ENCODE peak calls at places on chromosomes 7 and 10, in seven cellular contexts. One of them, this sample, is unnamed.

GRCh38 chr7:123994449-123994848 is 38.4 kb downstream of the TMEM229A start:
- DNase-seq in GM23248: no peak
- DNase-seq in hepatocyte: no peak
- DNase-seq in gastrocnemius medialis: no peak
- DNase-seq in uterus: no peak
- DNase-seq in astrocyte: no peak
- DNase-seq in mesenchymal stem cell: no peak
- DNase-seq in this sample: no peak

GRCh38 chr7:99116151-99116550 is 27.8 kb downstream of the SMURF1 start:
- DNase-seq in astrocyte: no peak
- DNase-seq in mesenchymal stem cell: no peak
- DNase-seq in gastrocnemius medialis: no peak
- DNase-seq in GM23248: no peak
- DNase-seq in uterus: no peak
- DNase-seq in hepatocyte: no peak
- DNase-seq in this sample: no peak

GRCh38 chr7:138338361-138338760 is 121.7 kb upstream of the TRIM24 start:
- DNase-seq in astrocyte: peak; percentile 46
- DNase-seq in GM23248: no peak
- DNase-seq in mesenchymal stem cell: no peak
- DNase-seq in hepatocyte: no peak
- DNase-seq in gastrocnemius medialis: no peak
- DNase-seq in uterus: peak; percentile 60
- DNase-seq in this sample: no peak

GRCh38 chr10:69093933-69094332 is 6.0 kb downstream of the SRGN start:
- DNase-seq in mesenchymal stem cell: no peak
- DNase-seq in gastrocnemius medialis: no peak
- DNase-seq in uterus: no peak
- DNase-seq in hepatocyte: no peak
- DNase-seq in GM23248: peak; percentile 44
- DNase-seq in astrocyte: no peak
- DNase-seq in this sample: no peak

GRCh38 chr10:29377333-29377961 is 88.6 kb downstream of the LYZL1 start:
- DNase-seq in hepatocyte: peak; percentile 53
- DNase-seq in astrocyte: no peak
- DNase-seq in gastrocnemius medialis: no peak
- DNase-seq in GM23248: peak; percentile 64
- DNase-seq in uterus: no peak
- DNase-seq in mesenchymal stem cell: peak; percentile 33
- DNase-seq in this sample: no peak

GRCh38 chr10:33939892-33940291 is 605.4 kb upstream of the NRP1 start:
- DNase-seq in uterus: no peak
- DNase-seq in mesenchymal stem cell: no peak
- DNase-seq in GM23248: no peak
- DNase-seq in gastrocnemius medialis: no peak
- DNase-seq in hepatocyte: no peak
- DNase-seq in astrocyte: no peak
- DNase-seq in this sample: no peak

GRCh38 chr7:150351587-150352194 is 10.3 kb upstream of the RARRES2 start:
- DNase-seq in GM23248: peak; percentile 64
- DNase-seq in astrocyte: no peak
- DNase-seq in gastrocnemius medialis: no peak
- DNase-seq in hepatocyte: no peak
- DNase-seq in uterus: no peak
- DNase-seq in mesenchymal stem cell: no peak
- DNase-seq in this sample: no peak

GRCh38 chr7:106365252-106366005 is 80.6 kb upstream of the NAMPT start:
- DNase-seq in uterus: no peak
- DNase-seq in GM23248: no peak
- DNase-seq in astrocyte: no peak
- DNase-seq in gastrocnemius medialis: no peak
- DNase-seq in mesenchymal stem cell: no peak
- DNase-seq in hepatocyte: peak; percentile 48
- DNase-seq in this sample: no peak

GRCh38 chr10:8670461-8670860 is 616.0 kb downstream of the GATA3 start:
- DNase-seq in astrocyte: no peak
- DNase-seq in hepatocyte: no peak
- DNase-seq in uterus: no peak
- DNase-seq in GM23248: no peak
- DNase-seq in mesenchymal stem cell: no peak
- DNase-seq in gastrocnemius medialis: no peak
- DNase-seq in this sample: no peak

GRCh38 chr7:169165-169853 is 23.1 kb upstream of the FAM20C start:
- DNase-seq in astrocyte: no peak
- DNase-seq in GM23248: no peak
- DNase-seq in uterus: no peak
- DNase-seq in gastrocnemius medialis: no peak
- DNase-seq in mesenchymal stem cell: no peak
- DNase-seq in hepatocyte: no peak
- DNase-seq in this sample: no peak

GRCh38 chr10:133278577-133279265 is 2.1 kb upstream of the ADAM8 start:
- DNase-seq in hepatocyte: peak; percentile 83
- DNase-seq in gastrocnemius medialis: no peak
- DNase-seq in uterus: no peak
- DNase-seq in mesenchymal stem cell: peak; percentile 67
- DNase-seq in astrocyte: peak; percentile 71
- DNase-seq in GM23248: no peak
- DNase-seq in this sample: peak; percentile 87

GRCh38 chr10:67861750-67862460 is 22.6 kb upstream of the SIRT1 start:
- DNase-seq in mesenchymal stem cell: no peak
- DNase-seq in astrocyte: no peak
- DNase-seq in gastrocnemius medialis: no peak
- DNase-seq in GM23248: no peak
- DNase-seq in hepatocyte: no peak
- DNase-seq in uterus: no peak
- DNase-seq in this sample: no peak

GRCh38 chr7:151719031-151719894 is 157.7 kb downstream of the PRKAG2 start:
- DNase-seq in mesenchymal stem cell: no peak
- DNase-seq in uterus: no peak
- DNase-seq in astrocyte: no peak
- DNase-seq in gastrocnemius medialis: no peak
- DNase-seq in hepatocyte: no peak
- DNase-seq in GM23248: no peak
- DNase-seq in this sample: no peak

GRCh38 chr10:112565434-112566053 is 118.5 kb downstream of the VTI1A start:
- DNase-seq in gastrocnemius medialis: no peak
- DNase-seq in uterus: peak; percentile 23
- DNase-seq in astrocyte: peak; percentile 37
- DNase-seq in mesenchymal stem cell: peak; percentile 81
- DNase-seq in GM23248: peak; percentile 81
- DNase-seq in hepatocyte: peak; percentile 81
- DNase-seq in this sample: no peak

GRCh38 chr10:34297551-34298370 is 517.3 kb downstream of the PARD3 start:
- DNase-seq in astrocyte: peak; percentile 8
- DNase-seq in gastrocnemius medialis: no peak
- DNase-seq in GM23248: no peak
- DNase-seq in uterus: no peak
- DNase-seq in hepatocyte: peak; percentile 49
- DNase-seq in mesenchymal stem cell: no peak
- DNase-seq in this sample: no peak

GRCh38 chr10:111151595-111151994 is 74.8 kb downstream of the ADRA2A start:
- DNase-seq in GM23248: no peak
- DNase-seq in hepatocyte: no peak
- DNase-seq in uterus: no peak
- DNase-seq in gastrocnemius medialis: no peak
- DNase-seq in mesenchymal stem cell: no peak
- DNase-seq in astrocyte: no peak
- DNase-seq in this sample: no peak

GRCh38 chr7:128221929-128222403 is 19.1 kb upstream of the LEP start:
- DNase-seq in astrocyte: peak; percentile 74
- DNase-seq in hepatocyte: peak; percentile 25
- DNase-seq in uterus: no peak
- DNase-seq in GM23248: peak; percentile 91
- DNase-seq in mesenchymal stem cell: no peak
- DNase-seq in gastrocnemius medialis: no peak
- DNase-seq in this sample: no peak

GRCh38 chr7:151498495-151498894 is 21.2 kb downstream of the RHEB start:
- DNase-seq in uterus: no peak
- DNase-seq in mesenchymal stem cell: no peak
- DNase-seq in GM23248: no peak
- DNase-seq in hepatocyte: no peak
- DNase-seq in gastrocnemius medialis: no peak
- DNase-seq in astrocyte: no peak
- DNase-seq in this sample: no peak

GRCh38 chr7:88927-89921 is 103.1 kb upstream of the FAM20C start:
- DNase-seq in hepatocyte: peak; percentile 66
- DNase-seq in mesenchymal stem cell: peak; percentile 95
- DNase-seq in gastrocnemius medialis: no peak
- DNase-seq in uterus: peak; percentile 48
- DNase-seq in astrocyte: peak; percentile 98
- DNase-seq in GM23248: peak; percentile 97
- DNase-seq in this sample: peak; percentile 93

GRCh38 chr10:80464557-80465466 is 10.7 kb downstream of the TSPAN14 start:
- DNase-seq in hepatocyte: no peak
- DNase-seq in uterus: peak; percentile 31
- DNase-seq in GM23248: peak; percentile 63
- DNase-seq in astrocyte: peak; percentile 43
- DNase-seq in gastrocnemius medialis: no peak
- DNase-seq in mesenchymal stem cell: no peak
- DNase-seq in this sample: no peak
- H3K27ac ChIP-seq in hepatocyte: peak overlapping the region; percentile 45
- H3K27ac ChIP-seq in uterus: peak overlapping the region; percentile 83
- H3K27ac ChIP-seq in GM23248: no peak overlapping the region
- H3K27ac ChIP-seq in astrocyte: peak overlapping the region; percentile 61
- H3K27ac ChIP-seq in gastrocnemius medialis: peak overlapping the region; percentile 68
- H3K27ac ChIP-seq in mesenchymal stem cell: peak overlapping the region; percentile 81
- H3K27ac ChIP-seq in this sample: no peak overlapping the region

DNA sequence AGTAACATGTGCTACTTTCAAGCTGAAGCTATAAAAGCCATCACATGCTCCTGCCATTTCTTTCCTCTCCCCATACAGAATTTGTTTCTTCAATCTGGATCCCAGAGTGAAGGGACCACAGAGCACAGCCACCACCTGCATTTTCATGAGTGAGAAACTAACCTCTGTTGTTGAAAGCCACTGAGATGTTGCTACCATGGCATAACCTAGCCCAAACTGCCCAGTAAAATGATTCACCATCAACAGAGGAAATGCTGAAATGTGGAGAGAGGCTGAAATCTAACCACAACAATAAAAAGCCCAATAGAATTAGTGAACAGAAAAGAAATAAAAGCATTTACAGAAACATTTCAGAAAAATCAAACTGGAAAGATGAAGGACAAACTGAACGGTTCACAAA is 125.2 kb downstream of the AMPH start:
- DNase-seq in uterus: no peak
- DNase-seq in GM23248: peak; percentile 70
- DNase-seq in mesenchymal stem cell: no peak
- DNase-seq in gastrocnemius medialis: no peak
- DNase-seq in astrocyte: no peak
- DNase-seq in hepatocyte: no peak
- DNase-seq in this sample: no peak
- H3K4me3 ChIP-seq in uterus: no peak overlapping the region
- H3K4me3 ChIP-seq in GM23248: peak overlapping the region; percentile 54
- H3K4me3 ChIP-seq in mesenchymal stem cell: no peak overlapping the region
- H3K4me3 ChIP-seq in gastrocnemius medialis: no peak overlapping the region
- H3K4me3 ChIP-seq in astrocyte: no peak overlapping the region
- H3K4me3 ChIP-seq in hepatocyte: no peak overlapping the region
- H3K4me3 ChIP-seq in this sample: no peak overlapping the region

GRCh38 chr7:91653257-91653656 is 227.2 kb downstream of the MTERF1 start:
- DNase-seq in GM23248: no peak
- DNase-seq in gastrocnemius medialis: no peak
- DNase-seq in hepatocyte: no peak
- DNase-seq in mesenchymal stem cell: no peak
- DNase-seq in astrocyte: peak; percentile 42
- DNase-seq in uterus: no peak
- DNase-seq in this sample: no peak

GRCh38 chr7:91659096-91659495 is 221.4 kb downstream of the MTERF1 start:
- DNase-seq in gastrocnemius medialis: no peak
- DNase-seq in mesenchymal stem cell: no peak
- DNase-seq in uterus: no peak
- DNase-seq in GM23248: no peak
- DNase-seq in hepatocyte: no peak
- DNase-seq in astrocyte: peak; percentile 7
- DNase-seq in this sample: no peak

GRCh38 chr7:91657386-91658120 is 222.9 kb downstream of the MTERF1 start:
- DNase-seq in uterus: no peak
- DNase-seq in mesenchymal stem cell: peak; percentile 1
- DNase-seq in hepatocyte: no peak
- DNase-seq in astrocyte: peak; percentile 99
- DNase-seq in GM23248: peak; percentile 86
- DNase-seq in gastrocnemius medialis: no peak
- DNase-seq in this sample: no peak

GRCh38 chr7:91655656-91656055 is 224.8 kb downstream of the MTERF1 start:
- DNase-seq in GM23248: no peak
- DNase-seq in uterus: no peak
- DNase-seq in astrocyte: peak; percentile 79
- DNase-seq in gastrocnemius medialis: no peak
- DNase-seq in hepatocyte: no peak
- DNase-seq in mesenchymal stem cell: no peak
- DNase-seq in this sample: no peak

GRCh38 chr7:91656486-91657237 is 223.8 kb downstream of the MTERF1 start:
- DNase-seq in hepatocyte: peak; percentile 25
- DNase-seq in gastrocnemius medialis: no peak
- DNase-seq in uterus: no peak
- DNase-seq in GM23248: peak; percentile 93
- DNase-seq in astrocyte: peak; percentile 84
- DNase-seq in mesenchymal stem cell: no peak
- DNase-seq in this sample: peak; percentile 78
- H3K27ac ChIP-seq in hepatocyte: no peak overlapping the region
- H3K27ac ChIP-seq in gastrocnemius medialis: no peak overlapping the region
- H3K27ac ChIP-seq in uterus: no peak overlapping the region
- H3K27ac ChIP-seq in GM23248: peak overlapping the region; percentile 79
- H3K27ac ChIP-seq in astrocyte: no peak overlapping the region
- H3K27ac ChIP-seq in mesenchymal stem cell: no peak overlapping the region
- H3K27ac ChIP-seq in this sample: no peak overlapping the region

GRCh38 chr10:3887885-3888476 is 103.0 kb upstream of the KLF6 start:
- DNase-seq in uterus: peak; percentile 61
- DNase-seq in hepatocyte: peak; percentile 77
- DNase-seq in mesenchymal stem cell: peak; percentile 99
- DNase-seq in gastrocnemius medialis: peak; percentile 32
- DNase-seq in astrocyte: peak; percentile 95
- DNase-seq in GM23248: peak; percentile 97
- DNase-seq in this sample: peak; percentile 87

GRCh38 chr10:3886191-3886590 is 101.2 kb upstream of the KLF6 start:
- DNase-seq in gastrocnemius medialis: no peak
- DNase-seq in GM23248: peak; percentile 86
- DNase-seq in uterus: peak; percentile 69
- DNase-seq in hepatocyte: peak; percentile 67
- DNase-seq in astrocyte: peak; percentile 55
- DNase-seq in mesenchymal stem cell: peak; percentile 84
- DNase-seq in this sample: peak; percentile 67

GRCh38 chr10:3889961-3890522 is 105.0 kb upstream of the KLF6 start:
- DNase-seq in uterus: no peak
- DNase-seq in mesenchymal stem cell: peak; percentile 88
- DNase-seq in astrocyte: peak; percentile 95
- DNase-seq in GM23248: peak; percentile 68
- DNase-seq in hepatocyte: peak; percentile 44
- DNase-seq in gastrocnemius medialis: no peak
- DNase-seq in this sample: no peak

GRCh38 chr10:3886666-3887251 is 101.8 kb upstream of the KLF6 start:
- DNase-seq in mesenchymal stem cell: peak; percentile 96
- DNase-seq in gastrocnemius medialis: peak; percentile 38
- DNase-seq in astrocyte: peak; percentile 97
- DNase-seq in hepatocyte: peak; percentile 79
- DNase-seq in uterus: peak; percentile 62
- DNase-seq in GM23248: peak; percentile 94
- DNase-seq in this sample: no peak

DNA sequence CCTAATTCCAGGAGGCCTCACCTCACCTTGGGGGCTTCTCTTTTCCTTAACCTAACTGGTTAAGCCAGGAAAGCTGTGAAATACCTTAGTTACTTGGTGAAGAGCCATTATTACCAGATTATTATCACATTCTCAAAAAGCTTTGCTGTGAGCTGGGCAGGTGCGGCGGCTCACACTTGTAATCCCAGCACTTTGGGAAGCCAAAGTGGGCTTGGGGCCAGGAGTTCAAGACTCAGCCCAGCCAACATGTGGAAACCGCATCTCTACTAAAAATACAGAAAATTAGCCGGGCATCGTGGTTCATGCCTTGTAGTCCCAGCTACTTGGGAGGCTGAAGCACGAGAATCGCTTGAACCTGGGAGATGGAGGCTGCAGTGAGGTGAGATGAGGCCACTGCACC is 102.4 kb upstream of the KLF6 start:
- DNase-seq in mesenchymal stem cell: no peak
- DNase-seq in uterus: no peak
- DNase-seq in GM23248: peak; percentile 47
- DNase-seq in hepatocyte: no peak
- DNase-seq in astrocyte: peak; percentile 28
- DNase-seq in gastrocnemius medialis: no peak
- DNase-seq in this sample: no peak
- H3K4me3 ChIP-seq in mesenchymal stem cell: peak overlapping the region; percentile 20
- H3K4me3 ChIP-seq in uterus: no peak overlapping the region
- H3K4me3 ChIP-seq in GM23248: peak overlapping the region; percentile 58
- H3K4me3 ChIP-seq in hepatocyte: no peak overlapping the region
- H3K4me3 ChIP-seq in astrocyte: peak overlapping the region; percentile 14
- H3K4me3 ChIP-seq in gastrocnemius medialis: no peak overlapping the region
- H3K4me3 ChIP-seq in this sample: no peak overlapping the region